ENCODE peak calls at places on chromosomes 6 and 20, in four cellular contexts. One of them, this sample, is unnamed.

GRCh38 chr6:26021350-26022165 is 59.0 kb downstream of the TRIM38 start:
- DNase-seq in SK-N-SH: peak
- DNase-seq in HepG2: peak
- DNase-seq in H1: peak
- DNase-seq in this sample: peak

GRCh38 chr6:13177617-13178506 is 150.5 kb downstream of the TBC1D7 start:
- DNase-seq in SK-N-SH: no peak
- DNase-seq in HepG2: no peak
- DNase-seq in H1: no peak
- DNase-seq in this sample: no peak

GRCh38 chr6:12271997-12272396 is 18.2 kb upstream of the EDN1 start:
- DNase-seq in SK-N-SH: no peak
- DNase-seq in HepG2: no peak
- DNase-seq in H1: no peak
- DNase-seq in this sample: no peak

GRCh38 chr6:10621847-10622246 is 72.6 kb downstream of the C6orf52 start:
- DNase-seq in SK-N-SH: no peak
- DNase-seq in HepG2: no peak
- DNase-seq in H1: no peak
- DNase-seq in this sample: no peak

GRCh38 chr6:77124604-77125003 is 338.7 kb downstream of the HTR1B start:
- DNase-seq in SK-N-SH: no peak
- DNase-seq in HepG2: no peak
- DNase-seq in H1: no peak
- DNase-seq in this sample: no peak

GRCh38 chr6:160048471-160048870 is 73.1 kb upstream of the SLC22A1 start:
- DNase-seq in SK-N-SH: no peak
- DNase-seq in HepG2: no peak
- DNase-seq in H1: no peak
- DNase-seq in this sample: no peak

GRCh38 chr6:71291991-71292390 is 3.4 kb downstream of the OGFRL1 start:
- DNase-seq in SK-N-SH: no peak
- DNase-seq in HepG2: no peak
- DNase-seq in H1: no peak
- DNase-seq in this sample: no peak

GRCh38 chr6:78243519-78243918 is 590.7 kb downstream of the MEI4 start:
- DNase-seq in SK-N-SH: peak
- DNase-seq in HepG2: no peak
- DNase-seq in H1: no peak
- DNase-seq in this sample: no peak

GRCh38 chr6:160198577-160199211 is 59.9 kb downstream of the SLC22A2 start:
- DNase-seq in SK-N-SH: no peak
- DNase-seq in HepG2: peak
- DNase-seq in H1: no peak
- DNase-seq in this sample: no peak

GRCh38 chr6:140708386-140708785 is 1333.9 kb upstream of the CITED2 start:
- DNase-seq in SK-N-SH: no peak
- DNase-seq in HepG2: no peak
- DNase-seq in H1: no peak
- DNase-seq in this sample: no peak

DNA sequence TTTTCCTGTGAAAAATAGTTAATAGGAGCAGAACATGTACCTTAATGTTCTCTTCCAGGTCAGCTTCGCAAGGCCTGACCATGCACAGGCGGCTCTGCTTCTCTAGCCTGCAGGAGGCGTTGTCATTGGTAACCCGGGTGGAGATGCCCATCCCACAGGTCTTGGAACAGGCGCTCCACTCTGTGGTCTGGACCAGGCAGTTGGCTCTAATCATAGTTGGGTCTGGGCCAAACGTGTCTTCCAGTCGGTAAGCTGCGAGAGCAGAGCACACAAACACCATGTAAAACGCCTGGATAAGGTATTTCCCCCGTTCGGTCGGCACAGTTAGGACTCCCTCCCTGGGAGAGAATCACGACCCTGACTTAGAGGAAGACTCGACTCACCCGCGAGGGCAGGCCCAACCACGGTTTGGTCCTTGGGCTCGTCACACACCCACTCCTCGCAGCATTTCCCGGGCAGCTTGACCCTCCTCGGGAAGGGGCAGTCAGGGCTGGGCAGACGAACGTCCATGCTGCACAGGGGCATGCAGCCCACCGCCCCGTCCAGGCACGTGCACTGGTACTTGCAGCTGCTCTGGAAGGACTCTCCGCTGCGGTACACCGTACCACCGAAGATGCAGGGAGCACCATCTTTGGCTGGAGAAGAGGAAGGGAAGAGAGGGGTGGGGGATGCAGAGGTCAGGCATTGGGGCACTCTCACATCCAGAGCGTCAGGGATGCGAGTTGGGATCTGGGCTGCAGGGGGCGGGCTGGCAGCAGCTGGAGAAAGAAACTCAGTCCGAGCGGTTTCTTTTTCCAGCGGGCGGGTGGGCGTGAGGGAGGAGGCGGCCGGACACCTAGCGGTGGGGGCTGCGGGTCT is 1.0 kb downstream of the CCN2 start:
- DNase-seq in SK-N-SH: peak
- DNase-seq in HepG2: peak
- DNase-seq in H1: peak
- DNase-seq in this sample: no peak
- TF ChIP-seq TCF12 in SK-N-SH: peak
- TF ChIP-seq TCF12 in HepG2: no peak
- TF ChIP-seq TCF12 in H1: no peak
- TF ChIP-seq TCF12 in this sample: no peak

GRCh38 chr20:40286991-40287531 is 402.0 kb downstream of the MAFB start:
- DNase-seq in SK-N-SH: peak
- DNase-seq in HepG2: no peak
- DNase-seq in H1: no peak
- DNase-seq in this sample: no peak
- TF ChIP-seq TCF12 in SK-N-SH: no peak
- TF ChIP-seq TCF12 in HepG2: no peak
- TF ChIP-seq TCF12 in H1: no peak
- TF ChIP-seq TCF12 in this sample: no peak

DNA sequence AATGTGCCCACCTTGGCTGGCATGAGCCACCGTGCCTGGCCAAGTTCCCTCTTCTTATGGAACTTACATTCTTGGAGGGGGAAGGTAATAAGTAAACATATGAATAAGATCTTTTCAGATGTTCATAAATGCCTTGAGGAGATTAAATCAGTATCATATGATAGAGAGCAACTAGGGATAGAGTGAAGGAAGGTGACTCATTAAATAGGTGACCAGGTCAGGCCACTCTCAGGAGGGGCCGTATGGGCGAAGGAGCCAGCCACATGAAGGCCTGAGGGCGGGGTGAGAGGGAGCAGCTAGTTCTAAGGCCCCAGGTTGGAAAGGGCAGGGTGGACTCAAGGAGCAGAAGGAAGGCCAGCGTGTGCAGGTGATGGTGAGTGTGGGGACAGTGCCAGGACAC is 91.1 kb downstream of the UST start:
- DNase-seq in SK-N-SH: no peak
- DNase-seq in HepG2: no peak
- DNase-seq in H1: no peak
- DNase-seq in this sample: no peak
- TF ChIP-seq TCF12 in SK-N-SH: no peak
- TF ChIP-seq TCF12 in HepG2: no peak
- TF ChIP-seq TCF12 in H1: no peak
- TF ChIP-seq TCF12 in this sample: no peak

GRCh38 chr6:157613011-157613522 is 210.0 kb upstream of the SNX9 start:
- DNase-seq in SK-N-SH: no peak
- DNase-seq in HepG2: peak
- DNase-seq in H1: no peak
- DNase-seq in this sample: no peak
- TF ChIP-seq TCF12 in SK-N-SH: no peak
- TF ChIP-seq TCF12 in HepG2: no peak
- TF ChIP-seq TCF12 in H1: no peak
- TF ChIP-seq TCF12 in this sample: no peak

GRCh38 chr6:151723152-151723551 is 84.3 kb upstream of the ESR1 start:
- DNase-seq in SK-N-SH: no peak
- DNase-seq in HepG2: no peak
- DNase-seq in H1: no peak
- DNase-seq in this sample: no peak

GRCh38 chr6:151719070-151719469 is 88.4 kb upstream of the ESR1 start:
- DNase-seq in SK-N-SH: no peak
- DNase-seq in HepG2: no peak
- DNase-seq in H1: no peak
- DNase-seq in this sample: no peak

GRCh38 chr6:151721141-151721540 is 86.3 kb upstream of the ESR1 start:
- DNase-seq in SK-N-SH: no peak
- DNase-seq in HepG2: no peak
- DNase-seq in H1: no peak
- DNase-seq in this sample: no peak

GRCh38 chr6:151722342-151722741 is 85.1 kb upstream of the ESR1 start:
- DNase-seq in SK-N-SH: no peak
- DNase-seq in HepG2: no peak
- DNase-seq in H1: no peak
- DNase-seq in this sample: no peak

DNA sequence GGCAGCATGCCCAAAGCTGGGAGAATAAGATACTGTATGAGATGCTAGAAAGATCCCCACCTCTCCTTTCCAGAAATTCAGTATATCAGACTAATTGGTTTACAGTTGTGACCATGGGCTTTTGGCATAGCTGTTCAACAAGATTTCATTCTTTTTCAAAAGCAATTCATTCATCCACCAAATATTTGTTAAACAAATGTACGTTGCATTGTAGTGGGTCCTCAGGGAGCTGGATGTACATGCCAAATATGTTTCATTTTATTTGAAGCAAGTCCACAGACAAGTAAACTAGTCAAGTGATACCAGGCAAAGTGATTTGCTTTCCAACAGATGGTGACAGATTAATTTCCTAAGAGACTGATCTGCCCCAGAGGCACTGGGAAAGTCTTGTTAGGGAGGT is 85.8 kb upstream of the ESR1 start:
- DNase-seq in SK-N-SH: no peak
- DNase-seq in HepG2: no peak
- DNase-seq in H1: no peak
- DNase-seq in this sample: no peak
- TF ChIP-seq TCF12 in SK-N-SH: no peak
- TF ChIP-seq TCF12 in HepG2: no peak
- TF ChIP-seq TCF12 in H1: no peak
- TF ChIP-seq TCF12 in this sample: no peak

GRCh38 chr6:111894951-111895350 is 21.7 kb upstream of the FYN start:
- DNase-seq in SK-N-SH: no peak
- DNase-seq in HepG2: no peak
- DNase-seq in H1: no peak
- DNase-seq in this sample: no peak
- TF ChIP-seq TCF12 in SK-N-SH: no peak
- TF ChIP-seq TCF12 in HepG2: no peak
- TF ChIP-seq TCF12 in H1: no peak
- TF ChIP-seq TCF12 in this sample: no peak

GRCh38 chr20:5463007-5463686 is 146.4 kb upstream of the PROKR2 start:
- DNase-seq in SK-N-SH: no peak
- DNase-seq in HepG2: no peak
- DNase-seq in H1: no peak
- DNase-seq in this sample: no peak
- TF ChIP-seq TCF12 in SK-N-SH: no peak
- TF ChIP-seq TCF12 in HepG2: no peak
- TF ChIP-seq TCF12 in H1: no peak
- TF ChIP-seq TCF12 in this sample: no peak

GRCh38 chr20:63133481-63134091 is 82.3 kb downstream of the YTHDF1 start:
- DNase-seq in SK-N-SH: no peak
- DNase-seq in HepG2: no peak
- DNase-seq in H1: no peak
- DNase-seq in this sample: no peak
- TF ChIP-seq TCF12 in SK-N-SH: no peak
- TF ChIP-seq TCF12 in HepG2: no peak
- TF ChIP-seq TCF12 in H1: no peak
- TF ChIP-seq TCF12 in this sample: no peak

GRCh38 chr6:83221302-83221701 is 28.1 kb downstream of the RWDD2A start:
- DNase-seq in SK-N-SH: no peak
- DNase-seq in HepG2: no peak
- DNase-seq in H1: no peak
- DNase-seq in this sample: no peak

GRCh38 chr6:83221886-83222479 is 28.8 kb downstream of the RWDD2A start:
- DNase-seq in SK-N-SH: peak
- DNase-seq in HepG2: peak
- DNase-seq in H1: no peak
- DNase-seq in this sample: no peak

GRCh38 chr6:83231146-83231545 is 38.0 kb downstream of the RWDD2A start:
- DNase-seq in SK-N-SH: no peak
- DNase-seq in HepG2: no peak
- DNase-seq in H1: no peak
- DNase-seq in this sample: no peak

GRCh38 chr6:83226517-83226916 is 33.4 kb downstream of the RWDD2A start:
- DNase-seq in SK-N-SH: no peak
- DNase-seq in HepG2: no peak
- DNase-seq in H1: no peak
- DNase-seq in this sample: no peak
- TF ChIP-seq TCF12 in SK-N-SH: no peak
- TF ChIP-seq TCF12 in HepG2: no peak
- TF ChIP-seq TCF12 in H1: no peak
- TF ChIP-seq TCF12 in this sample: no peak